ENCODE peak calls at places on chromosomes 11 and 22, in eight cellular contexts. U is tibial nerve; D is activated naive CD8-positive, alpha-beta T cell treated with anti-CD3 and anti-CD28 coated beads, Interleukin-2, amount 50 U/mL, for 24 hours; T is neural progenitor cell; Q is stimulated activated CD4-positive, alpha-beta T cell treated with anti-CD3 and anti-CD28 coated beads, Interleukin-15, amount 100 ng/mL, for 1 hour; B is AG04449; W is T47D; M is AG04450. A is an unnamed sample.

GRCh38 chr11:94731921-94732601 is 36.1 kb upstream of the AMOTL1 start:
- DNase-seq in U (no peak), D (no peak), T (no peak), Q (no peak), B (no peak), W (no peak), M (peak; percentile 55), A (no peak)

GRCh38 chr11:35558468-35558867 is 33.1 kb upstream of the PAMR1 start:
- DNase-seq in U (no peak), D (no peak), T (no peak), Q (no peak), B (no peak), W (no peak), M (no peak), A (no peak)

GRCh38 chr11:2263724-2264360 is 6.5 kb downstream of the ASCL2 start:
- DNase-seq in U (no peak), D (no peak), T (no peak), Q (no peak), B (no peak), W (no peak), M (no peak), A (no peak)

GRCh38 chr11:63609536-63609935 is 4.7 kb downstream of the PLAAT3 start:
- DNase-seq in U (no peak), D (no peak), T (no peak), Q (no peak), B (no peak), W (peak; percentile 30), M (no peak), A (no peak)

GRCh38 chr11:111514216-111515031 is at the start of gene HOATZ:
- DNase-seq in U (no peak), D (peak; percentile 27), T (peak; percentile 95), Q (no peak), B (no peak), W (peak; percentile 43), M (no peak), A (no peak)

GRCh38 chr11:68298659-68299516 is 13.5 kb upstream of the LRP5 start:
- DNase-seq in U (no peak), D (no peak), T (no peak), Q (no peak), B (no peak), W (no peak), M (no peak), A (no peak)

GRCh38 chr22:44523981-44524759 is 26.1 kb upstream of the RTL6 start:
- DNase-seq in U (no peak), D (no peak), T (no peak), Q (no peak), B (peak; percentile 87), W (no peak), M (peak; percentile 96), A (no peak)

GRCh38 chr11:6629892-6630631 is 10.8 kb upstream of the TPP1 start:
- DNase-seq in U (no peak), D (no peak), T (peak; percentile 84), Q (no peak), B (no peak), W (no peak), M (no peak), A (no peak)

GRCh38 chr11:118002010-118002540 is 15.9 kb downstream of the IL10RA start:
- DNase-seq in U (no peak), D (peak; percentile 56), T (no peak), Q (peak; percentile 30), B (no peak), W (no peak), M (no peak), A (no peak)

GRCh38 chr22:44570476-44571445 is 72.7 kb upstream of the RTL6 start:
- DNase-seq in U (no peak), D (no peak), T (no peak), Q (no peak), B (no peak), W (no peak), M (no peak), A (no peak)

GRCh38 chr11:71193431-71193830 is 58.9 kb downstream of the SHANK2 start:
- DNase-seq in U (no peak), D (no peak), T (no peak), Q (no peak), B (no peak), W (no peak), M (no peak), A (no peak)

GRCh38 chr11:117822031-117822521 is 2.5 kb downstream of the FXYD2 start:
- DNase-seq in U (no peak), D (peak; percentile 79), T (peak; percentile 68), Q (no peak), B (no peak), W (peak; percentile 51), M (no peak), A (no peak)

GRCh38 chr11:33182246-33182878 is 21.1 kb upstream of the CSTF3 start:
- DNase-seq in U (no peak), D (no peak), T (no peak), Q (no peak), B (no peak), W (no peak), M (no peak), A (no peak)

GRCh38 chr22:17302616-17303015 is 66.6 kb upstream of the CECR2 start:
- DNase-seq in U (no peak), D (no peak), T (no peak), Q (no peak), B (no peak), W (no peak), M (no peak), A (no peak)

GRCh38 chr11:57072640-57073039 is 83.9 kb downstream of the OR5AK2 start:
- DNase-seq in U (no peak), D (no peak), T (no peak), Q (no peak), B (peak; percentile 97), W (no peak), M (peak; percentile 88), A (no peak)

GRCh38 chr11:56045538-56045937 is 18.1 kb downstream of the OR5AS1 start:
- DNase-seq in U (no peak), D (no peak), T (no peak), Q (no peak), B (no peak), W (no peak), M (no peak), A (no peak)

GRCh38 chr22:46878549-46878948 is 116.1 kb downstream of the TBC1D22A start:
- DNase-seq in U (no peak), D (no peak), T (peak; percentile 57), Q (no peak), B (no peak), W (no peak), M (no peak), A (no peak)

GRCh38 chr22:47059701-47060161 is 297.3 kb downstream of the TBC1D22A start:
- DNase-seq in U (no peak), D (no peak), T (no peak), Q (no peak), B (no peak), W (no peak), M (no peak), A (peak; percentile 73)

GRCh38 chr11:1554981-1555712 is 16.9 kb downstream of the DUSP8 start:
- DNase-seq in U (no peak), D (no peak), T (no peak), Q (no peak), B (no peak), W (no peak), M (no peak), A (no peak)

GRCh38 chr22:36144886-36145541 is 15.5 kb downstream of the APOL3 start:
- DNase-seq in U (no peak), D (peak; percentile 42), T (peak; percentile 72), Q (no peak), B (no peak), W (peak; percentile 66), M (peak; percentile 43), A (no peak)

GRCh38 chr22:43848366-43849171 is 13.7 kb downstream of the SULT4A1 start:
- DNase-seq in U (peak; percentile 4), D (no peak), T (peak; percentile 61), Q (no peak), B (no peak), W (peak; percentile 57), M (no peak), A (no peak)

GRCh38 chr22:31082606-31083376 is 1.7 kb downstream of the SMTN start:
- DNase-seq in U (no peak), D (peak; percentile 82), T (peak; percentile 45), Q (no peak), B (no peak), W (peak; percentile 66), M (no peak), A (peak; percentile 36)

GRCh38 chr11:15159085-15159484 is 44.4 kb downstream of the INSC start:
- DNase-seq in U (no peak), D (no peak), T (peak; percentile 38), Q (no peak), B (no peak), W (peak; percentile 54), M (no peak), A (peak; percentile 18)

GRCh38 chr11:33533668-33534067 is 167.0 kb downstream of the C11orf91 start:
- DNase-seq in U (no peak), D (no peak), T (no peak), Q (no peak), B (no peak), W (no peak), M (no peak), A (no peak)

GRCh38 chr11:8767466-8768142 is 85.0 kb downstream of the RPL27A start:
- DNase-seq in U (no peak), D (no peak), T (no peak), Q (no peak), B (no peak), W (no peak), M (no peak), A (no peak)

GRCh38 chr11:66291706-66292542 is at the start of gene TMEM151A:
- DNase-seq in U (no peak), D (no peak), T (peak; percentile 59), Q (no peak), B (no peak), W (no peak), M (no peak), A (no peak)

GRCh38 chr11:68053117-68053516 is 14.3 kb downstream of the TCIRG1 start:
- DNase-seq in U (no peak), D (no peak), T (no peak), Q (no peak), B (no peak), W (no peak), M (no peak), A (no peak)

GRCh38 chr11:101453682-101454081 is 130.1 kb downstream of the TRPC6 start:
- DNase-seq in U (no peak), D (no peak), T (no peak), Q (no peak), B (no peak), W (no peak), M (no peak), A (no peak)

GRCh38 chr11:7196396-7197146 is 55.1 kb upstream of the SYT9 start:
- DNase-seq in U (no peak), D (no peak), T (no peak), Q (no peak), B (no peak), W (no peak), M (no peak), A (no peak)

GRCh38 chr11:94120946-94121345 is 7.7 kb upstream of the PANX1 start:
- DNase-seq in U (no peak), D (no peak), T (no peak), Q (no peak), B (no peak), W (no peak), M (peak; percentile 54), A (no peak)

GRCh38 chr11:32531528-32531927 is 52.1 kb upstream of the EIF3M start:
- DNase-seq in U (no peak), D (no peak), T (no peak), Q (no peak), B (no peak), W (no peak), M (no peak), A (no peak)

GRCh38 chr11:116792144-116792868 is 627 bp upstream of the APOA5 start:
- DNase-seq in U (no peak), D (no peak), T (no peak), Q (no peak), B (no peak), W (no peak), M (no peak), A (no peak)

GRCh38 chr22:50504245-50505211 is 3.0 kb downstream of the LMF2 start:
- DNase-seq in U (no peak), D (no peak), T (no peak), Q (no peak), B (no peak), W (no peak), M (no peak), A (no peak)

GRCh38 chr11:121452609-121453150 is at the start of gene SORL1-AS1:
- DNase-seq in U (no peak), D (peak; percentile 59), T (peak; percentile 10), Q (no peak), B (no peak), W (peak; percentile 65), M (no peak), A (no peak)